ENCODE peak calls at places on chromosome 6, in four cellular contexts. V is MM.1S, D is HCT116, M is PC-3. A is an unnamed sample.

GRCh38 chr6:3377536-3378397 is 79.1 kb downstream of the SLC22A23 start:
- DNase-seq in V (no peak), D (no peak), M (no peak), A (peak)

GRCh38 chr6:20907486-20908071 is 373.3 kb downstream of the CDKAL1 start:
- DNase-seq in V (no peak), D (no peak), M (no peak), A (no peak)

GRCh38 chr6:156848123-156848522 is 70.9 kb downstream of the ARID1B start:
- DNase-seq in V (no peak), D (no peak), M (no peak), A (no peak)

GRCh38 chr6:43768983-43769525 is 957 bp upstream of the VEGFA start:
- DNase-seq in V (no peak), D (no peak), M (no peak), A (peak)

GRCh38 chr6:22008248-22008836 is 288.5 kb downstream of the PRL start:
- DNase-seq in V (no peak), D (no peak), M (no peak), A (peak)

GRCh38 chr6:137227872-137228302 is 8.7 kb upstream of the IFNGR1 start:
- DNase-seq in V (peak), D (no peak), M (no peak), A (no peak)

GRCh38 chr6:163419413-163420314 is 5.1 kb downstream of the QKI start:
- DNase-seq in V (no peak), D (no peak), M (peak), A (peak)

GRCh38 chr6:87971605-87972262 is 75.9 kb upstream of the SPACA1 start:
- DNase-seq in V (no peak), D (no peak), M (no peak), A (no peak)

GRCh38 chr6:127933137-127933536 is 32.3 kb upstream of the THEMIS start:
- DNase-seq in V (no peak), D (no peak), M (no peak), A (no peak)

GRCh38 chr6:105985098-105985815 is 100.9 kb upstream of the PRDM1 start:
- DNase-seq in V (no peak), D (no peak), M (no peak), A (no peak)

GRCh38 chr6:74166849-74167248 is 470.8 kb downstream of the CD109 start:
- DNase-seq in V (no peak), D (no peak), M (peak), A (peak)

GRCh38 chr6:10951675-10952282 is 64.9 kb downstream of the SYCP2L start:
- DNase-seq in V (peak), D (no peak), M (peak), A (peak)

GRCh38 chr6:19204445-19204844 is 632.7 kb upstream of the ID4 start:
- DNase-seq in V (no peak), D (no peak), M (peak), A (peak)

GRCh38 chr6:158818008-158818579 is 1.1 kb downstream of the EZR start:
- DNase-seq in V (peak), D (no peak), M (peak), A (peak)

GRCh38 chr6:47698342-47698787 is at the start of gene ADGRF4:
- DNase-seq in V (no peak), D (no peak), M (peak), A (peak)

GRCh38 chr6:28982476-28983266 is 22.4 kb downstream of the ZNF311 start:
- DNase-seq in V (peak), D (no peak), M (peak), A (peak)

GRCh38 chr6:32432050-32432450 is 7.6 kb upstream of the HLA-DRA start:
- DNase-seq in V (peak), D (peak), M (peak), A (peak)

GRCh38 chr6:20252311-20252710 is 40.0 kb upstream of the MBOAT1 start:
- DNase-seq in V (no peak), D (no peak), M (no peak), A (no peak)

GRCh38 chr6:36056178-36056577 is 28.6 kb downstream of the MAPK14 start:
- DNase-seq in V (no peak), D (no peak), M (no peak), A (no peak)

GRCh38 chr6:63785006-63785405 is 149.4 kb downstream of the PHF3 start:
- DNase-seq in V (no peak), D (no peak), M (peak), A (no peak)

GRCh38 chr6:10425973-10426780 is 11.3 kb upstream of the TFAP2A start:
- DNase-seq in V (peak), D (no peak), M (no peak), A (peak)

GRCh38 chr6:10166031-10166430 is 248.8 kb downstream of the TFAP2A start:
- DNase-seq in V (no peak), D (no peak), M (no peak), A (no peak)

GRCh38 chr6:14759976-14760672 is 485.7 kb upstream of the JARID2 start:
- DNase-seq in V (no peak), D (no peak), M (no peak), A (no peak)
- TF ChIP-seq EZH2phosphoT487 in V (no peak), D (no peak), M (no peak), A (no peak)

DNA sequence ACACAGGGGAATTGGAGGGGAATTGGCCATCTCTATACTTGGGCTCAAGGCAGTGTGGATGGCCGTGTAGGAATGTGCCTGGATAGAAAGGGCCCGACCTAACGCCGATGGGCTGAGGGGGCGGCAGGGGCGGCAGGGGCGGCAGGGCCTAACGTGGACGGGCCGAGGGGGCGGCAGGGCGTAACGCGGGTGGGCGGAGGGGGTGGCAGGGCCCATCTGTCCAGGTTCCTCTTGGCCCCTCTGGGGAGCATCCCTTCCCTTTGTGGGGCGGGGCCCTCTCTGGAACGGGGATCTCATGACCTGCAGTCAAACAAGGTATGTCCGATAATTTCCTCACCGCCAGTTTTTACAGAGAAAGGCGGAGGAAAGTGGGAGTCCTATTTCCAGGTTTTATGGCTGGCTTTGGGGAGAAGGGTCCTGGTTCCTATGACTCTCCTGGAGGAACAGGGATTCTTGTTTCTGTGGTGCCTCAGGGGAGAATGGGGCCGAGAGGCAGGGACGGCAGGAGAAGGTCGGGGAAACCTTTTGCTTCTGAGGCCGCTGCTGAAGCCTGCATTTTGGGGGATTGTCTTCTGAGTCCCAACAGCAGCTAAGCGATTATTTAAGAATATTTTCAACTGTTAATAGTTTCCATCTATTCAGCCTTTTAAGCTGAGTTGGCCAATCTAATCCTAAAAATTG is 100.8 kb upstream of the FRMD1 start:
- DNase-seq in V (peak), D (no peak), M (no peak), A (no peak)
- H3K9ac ChIP-seq in V (peak), D (no peak), M (no peak), A (no peak)

GRCh38 chr6:70292144-70292543 is 10.7 kb downstream of the COL9A1 start:
- DNase-seq in V (no peak), D (no peak), M (no peak), A (no peak)
- TF ChIP-seq EZH2phosphoT487 in V (no peak), D (no peak), M (no peak), A (no peak)

GRCh38 chr6:154672086-154672485 is 61.1 kb upstream of the SCAF8 start:
- DNase-seq in V (no peak), D (no peak), M (no peak), A (no peak)
- H3K9ac ChIP-seq in V (no peak), D (no peak), M (no peak), A (no peak)

GRCh38 chr6:108560463-108561308 is at the start of gene FOXO3:
- DNase-seq in V (peak), D (peak), M (peak), A (peak)

GRCh38 chr6:108561742-108562502 is 1.2 kb downstream of the FOXO3 start:
- DNase-seq in V (no peak), D (no peak), M (peak), A (peak)

GRCh38 chr6:108558372-108559096 is 2.2 kb upstream of the FOXO3 start:
- DNase-seq in V (peak), D (peak), M (peak), A (peak)

GRCh38 chr6:108559097-108559883 is 1.4 kb upstream of the FOXO3 start:
- DNase-seq in V (peak), D (no peak), M (peak), A (peak)

GRCh38 chr6:108559884-108560462 is 744 bp upstream of the FOXO3 start:
- DNase-seq in V (peak), D (no peak), M (peak), A (peak)
- TF ChIP-seq EZH2phosphoT487 in V (no peak), D (no peak), M (no peak), A (no peak)

DNA sequence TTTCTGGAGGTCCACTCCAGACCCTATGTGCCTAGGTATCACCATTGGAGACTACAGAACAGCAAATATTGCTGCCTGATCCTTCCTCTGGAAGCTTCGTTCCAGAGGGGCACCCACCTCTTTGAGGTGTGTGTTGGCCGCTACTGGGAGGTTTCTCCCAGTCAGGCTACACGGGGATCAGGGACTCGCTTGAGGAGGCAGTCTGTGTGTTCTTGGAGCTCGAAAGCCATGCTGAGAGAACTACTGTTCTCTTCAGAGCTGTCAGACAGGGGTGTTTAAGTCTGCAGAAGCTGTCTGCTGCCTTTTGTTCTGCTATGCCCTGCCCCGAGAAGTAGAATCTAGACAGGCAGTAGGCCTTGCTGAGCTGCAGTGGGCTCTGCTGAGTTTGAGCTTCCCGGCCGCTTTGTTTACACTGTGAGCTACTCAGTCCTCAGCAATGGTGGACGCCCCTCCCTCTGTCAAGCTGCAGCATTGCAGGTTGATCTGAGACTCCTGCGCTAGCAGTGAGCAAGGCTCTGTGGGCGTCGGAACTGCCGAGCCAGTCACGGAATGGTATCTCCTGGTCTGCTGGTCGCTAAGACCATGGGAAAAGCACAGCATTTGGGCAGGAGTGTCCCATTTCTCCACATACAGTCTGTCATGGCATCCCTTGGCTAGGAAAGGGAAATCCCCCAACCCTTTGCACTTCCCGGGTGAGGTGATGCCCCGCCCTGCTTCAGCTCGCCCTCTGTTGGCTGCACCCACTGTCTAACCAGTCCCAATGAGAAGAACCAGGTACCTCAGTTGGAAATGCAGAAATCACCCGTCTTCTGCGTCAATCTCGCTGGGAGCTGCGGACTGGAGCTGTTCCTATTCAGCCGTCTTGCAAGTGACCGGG is 32.5 kb upstream of the ASCC3 start:
- DNase-seq in V (no peak), D (no peak), M (no peak), A (peak)
- H3K9ac ChIP-seq in V (no peak), D (no peak), M (no peak), A (no peak)

GRCh38 chr6:27759930-27760329 is 152.3 kb downstream of the OR2B2 start:
- DNase-seq in V (no peak), D (no peak), M (no peak), A (no peak)
- TF ChIP-seq EZH2phosphoT487 in V (no peak), D (no peak), M (no peak), A (no peak)

GRCh38 chr6:25173232-25173631 is 105.9 kb upstream of the CARMIL1 start:
- DNase-seq in V (no peak), D (no peak), M (peak), A (no peak)
- H3K9ac ChIP-seq in V (no peak), D (no peak), M (no peak), A (peak)

GRCh38 chr6:41193171-41193734 is 7.7 kb downstream of the TREML2 start:
- DNase-seq in V (no peak), D (no peak), M (no peak), A (no peak)
- TF ChIP-seq EZH2phosphoT487 in V (no peak), D (no peak), M (no peak), A (no peak)

A was measured in GM23248.